ENCODE peak calls at places on chromosomes 4 and X, in nine cellular contexts. One of them, this sample, is unnamed.

GRCh38 chr4:164116286-164116685 is 621.8 kb downstream of the TMA16 start:
- DNase-seq in transverse colon: no peak
- DNase-seq in stimulated activated CD8-positive, alpha-beta memory T cell treated with anti-CD3 and anti-CD28 coated beads, Interleukin-7, amount 100 ng/mL, for 1 hour: no peak
- DNase-seq in sciatic nerve: no peak
- DNase-seq in EH: no peak
- DNase-seq in RPMI7951: no peak
- DNase-seq in activated CD4-positive, alpha-beta T cell treated with anti-CD3 and anti-CD28 coated beads for 24 hours: no peak
- DNase-seq in NCI-H460: no peak
- DNase-seq in T-helper 17 cell: no peak
- DNase-seq in this sample: no peak

GRCh38 chrX:19852014-19853005 is 35.1 kb downstream of the SH3KBP1 start:
- DNase-seq in transverse colon: no peak
- DNase-seq in stimulated activated CD8-positive, alpha-beta memory T cell treated with anti-CD3 and anti-CD28 coated beads, Interleukin-7, amount 100 ng/mL, for 1 hour: no peak
- DNase-seq in sciatic nerve: no peak
- DNase-seq in EH: peak
- DNase-seq in RPMI7951: peak
- DNase-seq in activated CD4-positive, alpha-beta T cell treated with anti-CD3 and anti-CD28 coated beads for 24 hours: no peak
- DNase-seq in NCI-H460: no peak
- DNase-seq in T-helper 17 cell: no peak
- DNase-seq in this sample: no peak

GRCh38 chr4:80619070-80619674 is 283.6 kb downstream of the CFAP299 start:
- DNase-seq in transverse colon: no peak
- DNase-seq in stimulated activated CD8-positive, alpha-beta memory T cell treated with anti-CD3 and anti-CD28 coated beads, Interleukin-7, amount 100 ng/mL, for 1 hour: no peak
- DNase-seq in sciatic nerve: no peak
- DNase-seq in EH: peak
- DNase-seq in RPMI7951: no peak
- DNase-seq in activated CD4-positive, alpha-beta T cell treated with anti-CD3 and anti-CD28 coated beads for 24 hours: no peak
- DNase-seq in NCI-H460: no peak
- DNase-seq in T-helper 17 cell: no peak
- DNase-seq in this sample: no peak

GRCh38 chr4:137608085-137608484 is 75.8 kb upstream of the PCDH18 start:
- DNase-seq in transverse colon: no peak
- DNase-seq in stimulated activated CD8-positive, alpha-beta memory T cell treated with anti-CD3 and anti-CD28 coated beads, Interleukin-7, amount 100 ng/mL, for 1 hour: no peak
- DNase-seq in sciatic nerve: no peak
- DNase-seq in EH: peak
- DNase-seq in RPMI7951: no peak
- DNase-seq in activated CD4-positive, alpha-beta T cell treated with anti-CD3 and anti-CD28 coated beads for 24 hours: no peak
- DNase-seq in NCI-H460: no peak
- DNase-seq in T-helper 17 cell: no peak
- DNase-seq in this sample: no peak

GRCh38 chr4:7256989-7257810 is 64.9 kb downstream of the SORCS2 start:
- DNase-seq in transverse colon: peak
- DNase-seq in stimulated activated CD8-positive, alpha-beta memory T cell treated with anti-CD3 and anti-CD28 coated beads, Interleukin-7, amount 100 ng/mL, for 1 hour: no peak
- DNase-seq in sciatic nerve: peak
- DNase-seq in EH: peak
- DNase-seq in RPMI7951: peak
- DNase-seq in activated CD4-positive, alpha-beta T cell treated with anti-CD3 and anti-CD28 coated beads for 24 hours: no peak
- DNase-seq in NCI-H460: no peak
- DNase-seq in T-helper 17 cell: no peak
- DNase-seq in this sample: no peak

GRCh38 chr4:6917445-6918241 is 8.0 kb downstream of the TBC1D14 start:
- DNase-seq in transverse colon: peak
- DNase-seq in stimulated activated CD8-positive, alpha-beta memory T cell treated with anti-CD3 and anti-CD28 coated beads, Interleukin-7, amount 100 ng/mL, for 1 hour: no peak
- DNase-seq in sciatic nerve: peak
- DNase-seq in EH: no peak
- DNase-seq in RPMI7951: peak
- DNase-seq in activated CD4-positive, alpha-beta T cell treated with anti-CD3 and anti-CD28 coated beads for 24 hours: no peak
- DNase-seq in NCI-H460: no peak
- DNase-seq in T-helper 17 cell: peak
- DNase-seq in this sample: peak

GRCh38 chr4:55143858-55144257 is 18.5 kb upstream of the KDR start:
- DNase-seq in transverse colon: no peak
- DNase-seq in stimulated activated CD8-positive, alpha-beta memory T cell treated with anti-CD3 and anti-CD28 coated beads, Interleukin-7, amount 100 ng/mL, for 1 hour: no peak
- DNase-seq in sciatic nerve: no peak
- DNase-seq in EH: no peak
- DNase-seq in RPMI7951: no peak
- DNase-seq in activated CD4-positive, alpha-beta T cell treated with anti-CD3 and anti-CD28 coated beads for 24 hours: no peak
- DNase-seq in NCI-H460: no peak
- DNase-seq in T-helper 17 cell: no peak
- DNase-seq in this sample: no peak

GRCh38 chr4:1136028-1136427 is 22.7 kb upstream of the RNF212 start:
- DNase-seq in transverse colon: peak
- DNase-seq in stimulated activated CD8-positive, alpha-beta memory T cell treated with anti-CD3 and anti-CD28 coated beads, Interleukin-7, amount 100 ng/mL, for 1 hour: no peak
- DNase-seq in sciatic nerve: no peak
- DNase-seq in EH: no peak
- DNase-seq in RPMI7951: no peak
- DNase-seq in activated CD4-positive, alpha-beta T cell treated with anti-CD3 and anti-CD28 coated beads for 24 hours: no peak
- DNase-seq in NCI-H460: no peak
- DNase-seq in T-helper 17 cell: no peak
- DNase-seq in this sample: no peak

GRCh38 chr4:61572160-61572559 is 372.0 kb downstream of the ADGRL3 start:
- DNase-seq in transverse colon: no peak
- DNase-seq in stimulated activated CD8-positive, alpha-beta memory T cell treated with anti-CD3 and anti-CD28 coated beads, Interleukin-7, amount 100 ng/mL, for 1 hour: no peak
- DNase-seq in sciatic nerve: no peak
- DNase-seq in EH: no peak
- DNase-seq in RPMI7951: peak
- DNase-seq in activated CD4-positive, alpha-beta T cell treated with anti-CD3 and anti-CD28 coated beads for 24 hours: no peak
- DNase-seq in NCI-H460: no peak
- DNase-seq in T-helper 17 cell: no peak
- DNase-seq in this sample: no peak

GRCh38 chrX:101230636-101231035 is 11.1 kb downstream of the DRP2 start:
- DNase-seq in transverse colon: no peak
- DNase-seq in stimulated activated CD8-positive, alpha-beta memory T cell treated with anti-CD3 and anti-CD28 coated beads, Interleukin-7, amount 100 ng/mL, for 1 hour: no peak
- DNase-seq in sciatic nerve: no peak
- DNase-seq in EH: peak
- DNase-seq in RPMI7951: peak
- DNase-seq in activated CD4-positive, alpha-beta T cell treated with anti-CD3 and anti-CD28 coated beads for 24 hours: no peak
- DNase-seq in NCI-H460: no peak
- DNase-seq in T-helper 17 cell: no peak
- DNase-seq in this sample: no peak

GRCh38 chrX:105837227-105837626 is 14.9 kb downstream of the NRK start:
- DNase-seq in transverse colon: no peak
- DNase-seq in stimulated activated CD8-positive, alpha-beta memory T cell treated with anti-CD3 and anti-CD28 coated beads, Interleukin-7, amount 100 ng/mL, for 1 hour: no peak
- DNase-seq in sciatic nerve: peak
- DNase-seq in EH: peak
- DNase-seq in RPMI7951: peak
- DNase-seq in activated CD4-positive, alpha-beta T cell treated with anti-CD3 and anti-CD28 coated beads for 24 hours: no peak
- DNase-seq in NCI-H460: no peak
- DNase-seq in T-helper 17 cell: no peak
- DNase-seq in this sample: no peak

GRCh38 chr4:157043131-157043530 is 32.8 kb upstream of the GLRB start:
- DNase-seq in transverse colon: no peak
- DNase-seq in stimulated activated CD8-positive, alpha-beta memory T cell treated with anti-CD3 and anti-CD28 coated beads, Interleukin-7, amount 100 ng/mL, for 1 hour: no peak
- DNase-seq in sciatic nerve: no peak
- DNase-seq in EH: peak
- DNase-seq in RPMI7951: peak
- DNase-seq in activated CD4-positive, alpha-beta T cell treated with anti-CD3 and anti-CD28 coated beads for 24 hours: no peak
- DNase-seq in NCI-H460: peak
- DNase-seq in T-helper 17 cell: no peak
- DNase-seq in this sample: peak

GRCh38 chr4:3168029-3168428 is 80.9 kb upstream of the MSANTD1 start:
- DNase-seq in transverse colon: no peak
- DNase-seq in stimulated activated CD8-positive, alpha-beta memory T cell treated with anti-CD3 and anti-CD28 coated beads, Interleukin-7, amount 100 ng/mL, for 1 hour: no peak
- DNase-seq in sciatic nerve: no peak
- DNase-seq in EH: peak
- DNase-seq in RPMI7951: peak
- DNase-seq in activated CD4-positive, alpha-beta T cell treated with anti-CD3 and anti-CD28 coated beads for 24 hours: no peak
- DNase-seq in NCI-H460: no peak
- DNase-seq in T-helper 17 cell: no peak
- DNase-seq in this sample: no peak

GRCh38 chrX:113300580-113300979 is 459.9 kb upstream of the AMOT start:
- DNase-seq in transverse colon: no peak
- DNase-seq in stimulated activated CD8-positive, alpha-beta memory T cell treated with anti-CD3 and anti-CD28 coated beads, Interleukin-7, amount 100 ng/mL, for 1 hour: no peak
- DNase-seq in sciatic nerve: no peak
- DNase-seq in EH: no peak
- DNase-seq in RPMI7951: no peak
- DNase-seq in activated CD4-positive, alpha-beta T cell treated with anti-CD3 and anti-CD28 coated beads for 24 hours: no peak
- DNase-seq in NCI-H460: no peak
- DNase-seq in T-helper 17 cell: no peak
- DNase-seq in this sample: no peak

GRCh38 chr4:134762053-134762452 is 560.5 kb upstream of the PABPC4L start:
- DNase-seq in transverse colon: no peak
- DNase-seq in stimulated activated CD8-positive, alpha-beta memory T cell treated with anti-CD3 and anti-CD28 coated beads, Interleukin-7, amount 100 ng/mL, for 1 hour: no peak
- DNase-seq in sciatic nerve: no peak
- DNase-seq in EH: no peak
- DNase-seq in RPMI7951: no peak
- DNase-seq in activated CD4-positive, alpha-beta T cell treated with anti-CD3 and anti-CD28 coated beads for 24 hours: no peak
- DNase-seq in NCI-H460: no peak
- DNase-seq in T-helper 17 cell: no peak
- DNase-seq in this sample: no peak

GRCh38 chr4:124427095-124427767 is 285.3 kb downstream of the ANKRD50 start:
- DNase-seq in transverse colon: peak
- DNase-seq in stimulated activated CD8-positive, alpha-beta memory T cell treated with anti-CD3 and anti-CD28 coated beads, Interleukin-7, amount 100 ng/mL, for 1 hour: no peak
- DNase-seq in sciatic nerve: no peak
- DNase-seq in EH: no peak
- DNase-seq in RPMI7951: no peak
- DNase-seq in activated CD4-positive, alpha-beta T cell treated with anti-CD3 and anti-CD28 coated beads for 24 hours: no peak
- DNase-seq in NCI-H460: no peak
- DNase-seq in T-helper 17 cell: no peak
- DNase-seq in this sample: no peak

GRCh38 chr4:80362578-80363181 is 27.1 kb downstream of the CFAP299 start:
- DNase-seq in transverse colon: peak
- DNase-seq in stimulated activated CD8-positive, alpha-beta memory T cell treated with anti-CD3 and anti-CD28 coated beads, Interleukin-7, amount 100 ng/mL, for 1 hour: peak
- DNase-seq in sciatic nerve: no peak
- DNase-seq in EH: peak
- DNase-seq in RPMI7951: peak
- DNase-seq in activated CD4-positive, alpha-beta T cell treated with anti-CD3 and anti-CD28 coated beads for 24 hours: peak
- DNase-seq in NCI-H460: peak
- DNase-seq in T-helper 17 cell: peak
- DNase-seq in this sample: no peak

GRCh38 chr4:127479031-127479622 is 153.6 kb upstream of the INTU start:
- DNase-seq in transverse colon: no peak
- DNase-seq in stimulated activated CD8-positive, alpha-beta memory T cell treated with anti-CD3 and anti-CD28 coated beads, Interleukin-7, amount 100 ng/mL, for 1 hour: no peak
- DNase-seq in sciatic nerve: no peak
- DNase-seq in EH: peak
- DNase-seq in RPMI7951: peak
- DNase-seq in activated CD4-positive, alpha-beta T cell treated with anti-CD3 and anti-CD28 coated beads for 24 hours: no peak
- DNase-seq in NCI-H460: peak
- DNase-seq in T-helper 17 cell: no peak
- DNase-seq in this sample: no peak

GRCh38 chrX:44228621-44229020 is 114.9 kb downstream of the EFHC2 start:
- DNase-seq in transverse colon: no peak
- DNase-seq in stimulated activated CD8-positive, alpha-beta memory T cell treated with anti-CD3 and anti-CD28 coated beads, Interleukin-7, amount 100 ng/mL, for 1 hour: no peak
- DNase-seq in sciatic nerve: no peak
- DNase-seq in EH: no peak
- DNase-seq in RPMI7951: no peak
- DNase-seq in activated CD4-positive, alpha-beta T cell treated with anti-CD3 and anti-CD28 coated beads for 24 hours: no peak
- DNase-seq in NCI-H460: no peak
- DNase-seq in T-helper 17 cell: no peak
- DNase-seq in this sample: no peak

GRCh38 chr4:147924604-147925412 is 192.9 kb downstream of the ARHGAP10 start:
- DNase-seq in transverse colon: peak
- DNase-seq in stimulated activated CD8-positive, alpha-beta memory T cell treated with anti-CD3 and anti-CD28 coated beads, Interleukin-7, amount 100 ng/mL, for 1 hour: no peak
- DNase-seq in sciatic nerve: no peak
- DNase-seq in EH: peak
- DNase-seq in RPMI7951: peak
- DNase-seq in activated CD4-positive, alpha-beta T cell treated with anti-CD3 and anti-CD28 coated beads for 24 hours: no peak
- DNase-seq in NCI-H460: peak
- DNase-seq in T-helper 17 cell: no peak
- DNase-seq in this sample: no peak

GRCh38 chr4:90064196-90064595 is 63.0 kb upstream of the CCSER1 start:
- DNase-seq in transverse colon: no peak
- DNase-seq in stimulated activated CD8-positive, alpha-beta memory T cell treated with anti-CD3 and anti-CD28 coated beads, Interleukin-7, amount 100 ng/mL, for 1 hour: no peak
- DNase-seq in sciatic nerve: no peak
- DNase-seq in EH: no peak
- DNase-seq in RPMI7951: no peak
- DNase-seq in activated CD4-positive, alpha-beta T cell treated with anti-CD3 and anti-CD28 coated beads for 24 hours: no peak
- DNase-seq in NCI-H460: no peak
- DNase-seq in T-helper 17 cell: no peak
- DNase-seq in this sample: no peak

GRCh38 chrX:103373581-103373980 is 2.8 kb upstream of the BEX3 start:
- DNase-seq in transverse colon: no peak
- DNase-seq in stimulated activated CD8-positive, alpha-beta memory T cell treated with anti-CD3 and anti-CD28 coated beads, Interleukin-7, amount 100 ng/mL, for 1 hour: no peak
- DNase-seq in sciatic nerve: no peak
- DNase-seq in EH: no peak
- DNase-seq in RPMI7951: no peak
- DNase-seq in activated CD4-positive, alpha-beta T cell treated with anti-CD3 and anti-CD28 coated beads for 24 hours: no peak
- DNase-seq in NCI-H460: peak
- DNase-seq in T-helper 17 cell: no peak
- DNase-seq in this sample: no peak

GRCh38 chrX:108186811-108187210 is 95.2 kb downstream of the ATG4A start:
- DNase-seq in transverse colon: no peak
- DNase-seq in stimulated activated CD8-positive, alpha-beta memory T cell treated with anti-CD3 and anti-CD28 coated beads, Interleukin-7, amount 100 ng/mL, for 1 hour: no peak
- DNase-seq in sciatic nerve: no peak
- DNase-seq in EH: peak
- DNase-seq in RPMI7951: peak
- DNase-seq in activated CD4-positive, alpha-beta T cell treated with anti-CD3 and anti-CD28 coated beads for 24 hours: no peak
- DNase-seq in NCI-H460: peak
- DNase-seq in T-helper 17 cell: no peak
- DNase-seq in this sample: no peak

GRCh38 chr4:16952896-16953605 is 54.6 kb upstream of the LDB2 start:
- DNase-seq in transverse colon: no peak
- DNase-seq in stimulated activated CD8-positive, alpha-beta memory T cell treated with anti-CD3 and anti-CD28 coated beads, Interleukin-7, amount 100 ng/mL, for 1 hour: no peak
- DNase-seq in sciatic nerve: no peak
- DNase-seq in EH: peak
- DNase-seq in RPMI7951: no peak
- DNase-seq in activated CD4-positive, alpha-beta T cell treated with anti-CD3 and anti-CD28 coated beads for 24 hours: no peak
- DNase-seq in NCI-H460: no peak
- DNase-seq in T-helper 17 cell: no peak
- DNase-seq in this sample: no peak

GRCh38 chr4:142281999-142282398 is 564.1 kb downstream of the INPP4B start:
- DNase-seq in transverse colon: no peak
- DNase-seq in stimulated activated CD8-positive, alpha-beta memory T cell treated with anti-CD3 and anti-CD28 coated beads, Interleukin-7, amount 100 ng/mL, for 1 hour: no peak
- DNase-seq in sciatic nerve: no peak
- DNase-seq in EH: no peak
- DNase-seq in RPMI7951: no peak
- DNase-seq in activated CD4-positive, alpha-beta T cell treated with anti-CD3 and anti-CD28 coated beads for 24 hours: no peak
- DNase-seq in NCI-H460: no peak
- DNase-seq in T-helper 17 cell: no peak
- DNase-seq in this sample: no peak

GRCh38 chr4:124631760-124632159 is 80.8 kb downstream of the ANKRD50 start:
- DNase-seq in transverse colon: peak
- DNase-seq in stimulated activated CD8-positive, alpha-beta memory T cell treated with anti-CD3 and anti-CD28 coated beads, Interleukin-7, amount 100 ng/mL, for 1 hour: no peak
- DNase-seq in sciatic nerve: peak
- DNase-seq in EH: peak
- DNase-seq in RPMI7951: peak
- DNase-seq in activated CD4-positive, alpha-beta T cell treated with anti-CD3 and anti-CD28 coated beads for 24 hours: no peak
- DNase-seq in NCI-H460: peak
- DNase-seq in T-helper 17 cell: no peak
- DNase-seq in this sample: no peak

GRCh38 chrX:12811658-12812057 is 20.4 kb downstream of the PRPS2 start:
- DNase-seq in transverse colon: no peak
- DNase-seq in stimulated activated CD8-positive, alpha-beta memory T cell treated with anti-CD3 and anti-CD28 coated beads, Interleukin-7, amount 100 ng/mL, for 1 hour: no peak
- DNase-seq in sciatic nerve: no peak
- DNase-seq in EH: no peak
- DNase-seq in RPMI7951: no peak
- DNase-seq in activated CD4-positive, alpha-beta T cell treated with anti-CD3 and anti-CD28 coated beads for 24 hours: no peak
- DNase-seq in NCI-H460: no peak
- DNase-seq in T-helper 17 cell: no peak
- DNase-seq in this sample: no peak

GRCh38 chrX:47500541-47500940 is 17.5 kb upstream of the ZNF41 start:
- DNase-seq in transverse colon: no peak
- DNase-seq in stimulated activated CD8-positive, alpha-beta memory T cell treated with anti-CD3 and anti-CD28 coated beads, Interleukin-7, amount 100 ng/mL, for 1 hour: no peak
- DNase-seq in sciatic nerve: no peak
- DNase-seq in EH: no peak
- DNase-seq in RPMI7951: peak
- DNase-seq in activated CD4-positive, alpha-beta T cell treated with anti-CD3 and anti-CD28 coated beads for 24 hours: no peak
- DNase-seq in NCI-H460: peak
- DNase-seq in T-helper 17 cell: no peak
- DNase-seq in this sample: no peak

GRCh38 chr4:182925298-182925738 is 8.1 kb upstream of the DCTD start:
- DNase-seq in transverse colon: peak
- DNase-seq in stimulated activated CD8-positive, alpha-beta memory T cell treated with anti-CD3 and anti-CD28 coated beads, Interleukin-7, amount 100 ng/mL, for 1 hour: peak
- DNase-seq in sciatic nerve: peak
- DNase-seq in EH: peak
- DNase-seq in RPMI7951: peak
- DNase-seq in activated CD4-positive, alpha-beta T cell treated with anti-CD3 and anti-CD28 coated beads for 24 hours: peak
- DNase-seq in NCI-H460: peak
- DNase-seq in T-helper 17 cell: peak
- DNase-seq in this sample: peak

GRCh38 chr4:158170691-158171455 is 2.0 kb downstream of the GASK1B start:
- DNase-seq in transverse colon: peak
- DNase-seq in stimulated activated CD8-positive, alpha-beta memory T cell treated with anti-CD3 and anti-CD28 coated beads, Interleukin-7, amount 100 ng/mL, for 1 hour: no peak
- DNase-seq in sciatic nerve: peak
- DNase-seq in EH: no peak
- DNase-seq in RPMI7951: peak
- DNase-seq in activated CD4-positive, alpha-beta T cell treated with anti-CD3 and anti-CD28 coated beads for 24 hours: peak
- DNase-seq in NCI-H460: no peak
- DNase-seq in T-helper 17 cell: no peak
- DNase-seq in this sample: no peak

GRCh38 chr4:140834866-140835495 is 78.8 kb upstream of the TBC1D9 start:
- DNase-seq in transverse colon: no peak
- DNase-seq in stimulated activated CD8-positive, alpha-beta memory T cell treated with anti-CD3 and anti-CD28 coated beads, Interleukin-7, amount 100 ng/mL, for 1 hour: no peak
- DNase-seq in sciatic nerve: no peak
- DNase-seq in EH: no peak
- DNase-seq in RPMI7951: no peak
- DNase-seq in activated CD4-positive, alpha-beta T cell treated with anti-CD3 and anti-CD28 coated beads for 24 hours: no peak
- DNase-seq in NCI-H460: no peak
- DNase-seq in T-helper 17 cell: no peak
- DNase-seq in this sample: no peak